ENCODE peak calls at places on chromosomes 13 and 19, in six cellular contexts. One of them, this sample, is unnamed.

GRCh38 chr13:48094404-48094780 is 512 bp downstream of the MED4 start:
- DNase-seq in H1: no peak
- DNase-seq in mesendoderm: peak
- DNase-seq in neuronal stem cell: no peak
- DNase-seq in mesenchymal stem cell: peak
- DNase-seq in trophoblast cell: no peak
- DNase-seq in this sample: no peak

GRCh38 chr19:47095707-47096704 is 17.6 kb downstream of the ZC3H4 start:
- DNase-seq in mesendoderm: no peak
- DNase-seq in trophoblast cell: no peak
- DNase-seq in H1: no peak
- DNase-seq in neuronal stem cell: no peak
- DNase-seq in mesenchymal stem cell: no peak
- DNase-seq in this sample: no peak

GRCh38 chr13:109955598-109955997 is 169.2 kb upstream of the IRS2 start:
- DNase-seq in mesendoderm: no peak
- DNase-seq in neuronal stem cell: no peak
- DNase-seq in mesenchymal stem cell: peak
- DNase-seq in H1: no peak
- DNase-seq in trophoblast cell: no peak
- DNase-seq in this sample: peak

GRCh38 chr13:67438465-67438864 is 208.3 kb upstream of the PCDH9 start:
- DNase-seq in neuronal stem cell: peak
- DNase-seq in mesendoderm: peak
- DNase-seq in H1: no peak
- DNase-seq in trophoblast cell: no peak
- DNase-seq in mesenchymal stem cell: no peak
- DNase-seq in this sample: no peak

GRCh38 chr19:11693505-11694499 is 44.9 kb downstream of the ZNF823 start:
- DNase-seq in mesendoderm: peak
- DNase-seq in H1: peak
- DNase-seq in trophoblast cell: peak
- DNase-seq in mesenchymal stem cell: peak
- DNase-seq in neuronal stem cell: no peak
- DNase-seq in this sample: peak

GRCh38 chr13:97113231-97114001 is 108.7 kb upstream of the MBNL2 start:
- DNase-seq in neuronal stem cell: no peak
- DNase-seq in H1: no peak
- DNase-seq in mesenchymal stem cell: peak
- DNase-seq in mesendoderm: no peak
- DNase-seq in trophoblast cell: no peak
- DNase-seq in this sample: no peak

GRCh38 chr13:112603641-112604220 is 15.8 kb upstream of the TUBGCP3 start:
- DNase-seq in mesendoderm: no peak
- DNase-seq in mesenchymal stem cell: no peak
- DNase-seq in neuronal stem cell: no peak
- DNase-seq in trophoblast cell: no peak
- DNase-seq in H1: no peak
- DNase-seq in this sample: peak

GRCh38 chr13:39119422-39119821 is 81.2 kb downstream of the NHLRC3 start:
- DNase-seq in trophoblast cell: no peak
- DNase-seq in neuronal stem cell: no peak
- DNase-seq in H1: no peak
- DNase-seq in mesenchymal stem cell: no peak
- DNase-seq in mesendoderm: peak
- DNase-seq in this sample: no peak

GRCh38 chr19:58154679-58155648 is 4.4 kb upstream of the ZNF329 start:
- DNase-seq in trophoblast cell: peak
- DNase-seq in neuronal stem cell: peak
- DNase-seq in mesenchymal stem cell: peak
- DNase-seq in H1: peak
- DNase-seq in mesendoderm: peak
- DNase-seq in this sample: peak

GRCh38 chr13:32428581-32429072 is 697 bp upstream of the N4BP2L1 start:
- DNase-seq in H1: no peak
- DNase-seq in trophoblast cell: no peak
- DNase-seq in mesenchymal stem cell: no peak
- DNase-seq in neuronal stem cell: no peak
- DNase-seq in mesendoderm: no peak
- DNase-seq in this sample: no peak

GRCh38 chr13:46748300-46748699 is 48.7 kb downstream of the ESD start:
- DNase-seq in mesenchymal stem cell: no peak
- DNase-seq in trophoblast cell: peak
- DNase-seq in H1: no peak
- DNase-seq in neuronal stem cell: no peak
- DNase-seq in mesendoderm: peak
- DNase-seq in this sample: no peak

GRCh38 chr19:45306522-45307027 is 16.1 kb downstream of the CKM start:
- DNase-seq in neuronal stem cell: no peak
- DNase-seq in trophoblast cell: no peak
- DNase-seq in mesendoderm: peak
- DNase-seq in mesenchymal stem cell: no peak
- DNase-seq in H1: peak
- DNase-seq in this sample: no peak

GRCh38 chr13:92938481-92939020 is 288.1 kb upstream of the GPC6 start:
- DNase-seq in mesendoderm: peak
- DNase-seq in H1: no peak
- DNase-seq in trophoblast cell: no peak
- DNase-seq in neuronal stem cell: no peak
- DNase-seq in mesenchymal stem cell: no peak
- DNase-seq in this sample: no peak

GRCh38 chr19:397941-398706 is 10.8 kb downstream of the C2CD4C start:
- DNase-seq in mesenchymal stem cell: no peak
- DNase-seq in H1: no peak
- DNase-seq in neuronal stem cell: no peak
- DNase-seq in mesendoderm: no peak
- DNase-seq in trophoblast cell: no peak
- DNase-seq in this sample: no peak

GRCh38 chr19:30757836-30758617 is 385.8 kb downstream of the ZNF536 start:
- DNase-seq in mesendoderm: no peak
- DNase-seq in neuronal stem cell: no peak
- DNase-seq in mesenchymal stem cell: no peak
- DNase-seq in H1: no peak
- DNase-seq in trophoblast cell: no peak
- DNase-seq in this sample: no peak

GRCh38 chr19:53868091-53868891 is 608 bp downstream of the MYADM start:
- DNase-seq in H1: peak
- DNase-seq in mesendoderm: peak
- DNase-seq in neuronal stem cell: no peak
- DNase-seq in trophoblast cell: peak
- DNase-seq in mesenchymal stem cell: peak
- DNase-seq in this sample: peak

GRCh38 chr19:53865523-53865917 is 2.2 kb upstream of the MYADM start:
- DNase-seq in mesendoderm: no peak
- DNase-seq in neuronal stem cell: no peak
- DNase-seq in H1: no peak
- DNase-seq in mesenchymal stem cell: peak
- DNase-seq in trophoblast cell: no peak
- DNase-seq in this sample: no peak

GRCh38 chr19:53867225-53868090 is at the start of gene MYADM:
- DNase-seq in neuronal stem cell: peak
- DNase-seq in mesendoderm: peak
- DNase-seq in trophoblast cell: peak
- DNase-seq in mesenchymal stem cell: peak
- DNase-seq in H1: peak
- DNase-seq in this sample: peak

GRCh38 chr19:53864308-53864836 is 3.3 kb upstream of the MYADM start:
- DNase-seq in neuronal stem cell: no peak
- DNase-seq in trophoblast cell: no peak
- DNase-seq in H1: no peak
- DNase-seq in mesendoderm: no peak
- DNase-seq in mesenchymal stem cell: no peak
- DNase-seq in this sample: no peak

GRCh38 chr19:53865918-53866696 is 1.6 kb upstream of the MYADM start:
- DNase-seq in mesendoderm: peak
- DNase-seq in trophoblast cell: peak
- DNase-seq in mesenchymal stem cell: peak
- DNase-seq in H1: peak
- DNase-seq in neuronal stem cell: peak
- DNase-seq in this sample: peak
- H2AK5ac ChIP-seq in mesendoderm: no peak
- H2AK5ac ChIP-seq in trophoblast cell: no peak
- H2AK5ac ChIP-seq in mesenchymal stem cell: no peak
- H2AK5ac ChIP-seq in H1: peak
- H2AK5ac ChIP-seq in neuronal stem cell: peak
- H2AK5ac ChIP-seq in this sample: peak

DNA sequence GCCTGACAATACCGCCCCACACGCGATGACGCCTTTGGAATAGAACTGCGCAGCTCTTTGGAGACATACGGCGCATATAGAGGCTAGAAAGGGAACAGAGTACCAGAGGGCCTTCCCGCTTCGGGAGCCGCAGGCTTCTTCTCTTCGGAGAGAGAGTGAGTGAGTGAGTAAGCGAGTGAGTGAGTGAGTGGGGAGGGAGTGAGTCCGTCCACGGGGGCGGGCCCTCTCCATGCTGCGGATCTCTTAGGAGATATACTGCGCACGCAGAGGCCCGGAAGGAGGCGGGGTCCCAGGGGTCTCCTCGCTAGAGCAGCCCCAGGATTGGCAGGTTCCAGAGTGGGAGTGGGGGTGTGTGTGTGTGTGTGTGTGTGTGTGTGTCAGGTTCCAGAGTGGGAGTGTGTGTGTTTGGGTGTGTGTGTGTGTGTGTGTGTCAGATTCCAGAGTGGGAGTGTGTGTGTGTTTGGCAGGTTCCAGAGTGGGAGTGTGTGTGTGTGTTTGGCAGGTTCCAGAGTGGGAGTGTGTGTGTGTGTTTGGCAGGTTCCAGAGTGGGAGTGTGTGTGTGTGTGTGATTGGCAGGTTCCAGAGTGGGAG is 97.0 kb downstream of the INSR start:
- DNase-seq in neuronal stem cell: peak
- DNase-seq in H1: peak
- DNase-seq in trophoblast cell: peak
- DNase-seq in mesenchymal stem cell: peak
- DNase-seq in mesendoderm: peak
- DNase-seq in this sample: peak
- H3K4me3 ChIP-seq in neuronal stem cell: peak
- H3K4me3 ChIP-seq in H1: peak
- H3K4me3 ChIP-seq in trophoblast cell: no peak
- H3K4me3 ChIP-seq in mesenchymal stem cell: peak
- H3K4me3 ChIP-seq in mesendoderm: peak
- H3K4me3 ChIP-seq in this sample: peak

DNA sequence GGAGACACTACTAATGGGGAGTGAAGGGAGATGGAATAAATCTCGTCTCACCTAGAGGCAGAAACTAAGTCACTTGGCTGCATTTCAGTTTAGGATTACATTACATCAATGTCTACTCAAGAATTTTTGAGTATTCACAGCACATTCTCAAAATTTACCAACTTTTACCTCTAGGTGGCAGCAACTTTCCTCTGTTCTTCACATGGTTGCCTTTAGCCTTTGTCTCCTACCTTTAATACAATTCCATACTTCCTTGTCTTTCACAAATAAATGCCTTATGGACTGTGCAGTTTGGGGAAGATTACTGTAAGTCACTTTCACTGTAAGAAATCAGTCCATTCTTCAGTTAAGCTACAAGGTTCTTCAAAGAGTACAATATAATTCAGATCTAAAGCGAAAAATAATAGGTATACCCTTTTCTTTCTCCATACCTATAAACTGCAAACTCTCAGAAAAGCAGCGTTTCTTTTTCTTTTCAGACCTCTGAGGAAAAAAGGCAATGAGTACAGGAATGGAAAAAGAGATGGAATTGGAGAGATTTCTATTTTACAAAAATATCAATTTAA is 379.4 kb downstream of the KLF12 start:
- DNase-seq in neuronal stem cell: peak
- DNase-seq in H1: no peak
- DNase-seq in mesendoderm: peak
- DNase-seq in trophoblast cell: peak
- DNase-seq in mesenchymal stem cell: peak
- DNase-seq in this sample: peak
- H2AK5ac ChIP-seq in neuronal stem cell: no peak
- H2AK5ac ChIP-seq in H1: no peak
- H2AK5ac ChIP-seq in mesendoderm: no peak
- H2AK5ac ChIP-seq in trophoblast cell: no peak
- H2AK5ac ChIP-seq in mesenchymal stem cell: no peak
- H2AK5ac ChIP-seq in this sample: no peak

GRCh38 chr13:57632276-57633140 is 964 bp downstream of the PCDH17 start:
- DNase-seq in mesenchymal stem cell: no peak
- DNase-seq in neuronal stem cell: no peak
- DNase-seq in H1: peak
- DNase-seq in trophoblast cell: no peak
- DNase-seq in mesendoderm: peak
- DNase-seq in this sample: no peak
- H3K4me3 ChIP-seq in mesenchymal stem cell: peak
- H3K4me3 ChIP-seq in neuronal stem cell: peak
- H3K4me3 ChIP-seq in H1: peak
- H3K4me3 ChIP-seq in trophoblast cell: peak
- H3K4me3 ChIP-seq in mesendoderm: peak
- H3K4me3 ChIP-seq in this sample: no peak